ENCODE peak calls at places on chromosome 19, in eight cellular contexts. T, C, D, J, Y, W, L and R are unnamed samples.
A peak's percentile ranks its signal among the peaks of the same experiment; 100 is the strongest.

GRCh38 chr19:15144046-15144646 is 36.9 kb downstream of the SYDE1 start:
- DNase-seq in T (no peak), C (no peak), D (no peak), J (no peak), Y (no peak), W (no peak), L (no peak), R (no peak)

GRCh38 chr19:18474366-18474887 is 36.5 kb upstream of the ISYNA1 start:
- DNase-seq in T (no peak), C (no peak), D (no peak), J (no peak), Y (no peak), W (no peak), L (no peak), R (no peak)

GRCh38 chr19:53365899-53366493 is 491 bp downstream of the ZNF525 start:
- DNase-seq in T (no peak), C (no peak), D (peak; percentile 33), J (peak; percentile 26), Y (no peak), W (no peak), L (no peak), R (no peak)

GRCh38 chr19:19505669-19506326 is 9.6 kb downstream of the TSSK6 start:
- DNase-seq in T (no peak), C (no peak), D (no peak), J (no peak), Y (no peak), W (no peak), L (no peak), R (no peak)

GRCh38 chr19:40235238-40236025 is 8.9 kb upstream of the CCNP start:
- DNase-seq in T (no peak), C (no peak), D (no peak), J (no peak), Y (no peak), W (no peak), L (no peak), R (no peak)

GRCh38 chr19:40612831-40613668 is 11.9 kb downstream of the LTBP4 start:
- DNase-seq in T (peak; percentile 59), C (peak; percentile 83), D (peak; percentile 26), J (peak; percentile 50), Y (peak; percentile 72), W (peak; percentile 69), L (peak; percentile 57), R (no peak)

GRCh38 chr19:19032420-19033175 is 719 bp downstream of the SUGP2 start:
- DNase-seq in T (peak; percentile 86), C (no peak), D (peak; percentile 92), J (peak; percentile 53), Y (peak; percentile 96), W (peak; percentile 72), L (peak; percentile 98), R (peak; percentile 73)

GRCh38 chr19:8357007-8357521 is 6.9 kb upstream of the ANGPTL4 start:
- DNase-seq in T (no peak), C (no peak), D (no peak), J (no peak), Y (no peak), W (no peak), L (no peak), R (no peak)

GRCh38 chr19:6211632-6212402 is 68.0 kb downstream of the MLLT1 start:
- DNase-seq in T (no peak), C (peak; percentile 46), D (no peak), J (no peak), Y (no peak), W (no peak), L (no peak), R (no peak)